ENCODE peak calls at places on chromosomes 2 and 18, in six cellular contexts. Z is stomach, I is H1, S is sigmoid colon, T is spleen, M is breast epithelium. J is an unnamed sample.

GRCh38 chr2:213806125-213806726 is 522.0 kb downstream of the SPAG16 start:
- DNase-seq in Z (no peak), I (no peak), S (no peak), T (no peak), M (no peak), J (no peak)

GRCh38 chr2:88874063-88874657 is 182.7 kb downstream of the RPIA start:
- DNase-seq in Z (no peak), I (no peak), S (no peak), T (no peak), M (no peak), J (peak)

GRCh38 chr2:17966793-17967192 is 88.3 kb downstream of the KCNS3 start:
- DNase-seq in Z (no peak), I (no peak), S (no peak), T (no peak), M (no peak), J (no peak)

GRCh38 chr2:121144111-121144510 is 140.9 kb downstream of the TFCP2L1 start:
- DNase-seq in Z (no peak), I (no peak), S (no peak), T (no peak), M (no peak), J (no peak)

GRCh38 chr2:44126106-44126797 is 42.4 kb upstream of the PPM1B start:
- DNase-seq in Z (no peak), I (no peak), S (no peak), T (no peak), M (no peak), J (peak)

GRCh38 chr2:85502720-85503119 is 36.2 kb upstream of the MAT2A start:
- DNase-seq in Z (no peak), I (no peak), S (no peak), T (no peak), M (no peak), J (no peak)

GRCh38 chr2:201966691-201967388 is 66.8 kb upstream of the FZD7 start:
- DNase-seq in Z (no peak), I (no peak), S (no peak), T (no peak), M (no peak), J (peak)

GRCh38 chr18:40338284-40338683 is 1616.8 kb upstream of the PIK3C3 start:
- DNase-seq in Z (no peak), I (no peak), S (no peak), T (no peak), M (no peak), J (no peak)

GRCh38 chr2:18178736-18179349 is 300.4 kb downstream of the KCNS3 start:
- DNase-seq in Z (peak), I (peak), S (no peak), T (no peak), M (no peak), J (peak)

GRCh38 chr2:201343559-201343958 is 13.6 kb downstream of the FLACC1 start:
- DNase-seq in Z (no peak), I (no peak), S (no peak), T (no peak), M (no peak), J (no peak)

GRCh38 chr18:47716632-47717185 is 213.8 kb downstream of the SMAD2 start:
- DNase-seq in Z (no peak), I (no peak), S (peak), T (no peak), M (no peak), J (no peak)

GRCh38 chr18:52341617-52342381 is 1.8 kb downstream of the DCC start:
- DNase-seq in Z (no peak), I (peak), S (no peak), T (no peak), M (no peak), J (no peak)

GRCh38 chr2:65228249-65228750 is 669 bp downstream of the ACTR2 start:
- DNase-seq in Z (no peak), I (no peak), S (no peak), T (no peak), M (no peak), J (no peak)

GRCh38 chr2:233193738-233194137 is 57.7 kb upstream of the ATG16L1 start:
- DNase-seq in Z (no peak), I (no peak), S (no peak), T (no peak), M (no peak), J (no peak)

GRCh38 chr2:205658572-205658971 is 23.7 kb upstream of the NRP2 start:
- DNase-seq in Z (no peak), I (peak), S (no peak), T (no peak), M (no peak), J (no peak)

GRCh38 chr2:175880-176800 is 87.7 kb downstream of the SH3YL1 start:
- DNase-seq in Z (no peak), I (no peak), S (no peak), T (no peak), M (no peak), J (no peak)

GRCh38 chr2:5981241-5982055 is 289.3 kb downstream of the SOX11 start:
- DNase-seq in Z (no peak), I (peak), S (no peak), T (no peak), M (no peak), J (no peak)

GRCh38 chr18:9824474-9824832 is 61.3 kb upstream of the TXNDC2 start:
- DNase-seq in Z (no peak), I (no peak), S (peak), T (no peak), M (no peak), J (peak)

GRCh38 chr2:109726666-109727270 is 67.3 kb upstream of the RGPD5 start:
- DNase-seq in Z (no peak), I (no peak), S (peak), T (no peak), M (peak), J (peak)

GRCh38 chr2:33552758-33553461 is 46.2 kb downstream of the FAM98A start:
- DNase-seq in Z (no peak), I (no peak), S (no peak), T (no peak), M (no peak), J (no peak)

GRCh38 chr2:107414376-107414775 is 412.3 kb upstream of the RGPD4 start:
- DNase-seq in Z (no peak), I (no peak), S (no peak), T (no peak), M (no peak), J (no peak)

GRCh38 chr18:24678113-24678512 is 217.7 kb downstream of the HRH4 start:
- DNase-seq in Z (no peak), I (no peak), S (no peak), T (no peak), M (no peak), J (no peak)

GRCh38 chr2:88239781-88240180 is 69.6 kb downstream of the THNSL2 start:
- DNase-seq in Z (no peak), I (no peak), S (no peak), T (peak), M (no peak), J (no peak)

GRCh38 chr18:46174317-46175039 is 70.3 kb downstream of the HAUS1 start:
- DNase-seq in Z (peak), I (peak), S (no peak), T (no peak), M (no peak), J (peak)

GRCh38 chr2:38600242-38600891 is 2.4 kb downstream of the HNRNPLL start:
- DNase-seq in Z (no peak), I (no peak), S (no peak), T (no peak), M (no peak), J (peak)

GRCh38 chr2:287471-287885 is 413 bp downstream of the ALKAL2 start:
- DNase-seq in Z (peak), I (peak), S (no peak), T (no peak), M (no peak), J (no peak)

GRCh38 chr2:161418715-161419337 is 2.7 kb downstream of the TBR1 start:
- DNase-seq in Z (no peak), I (peak), S (no peak), T (no peak), M (no peak), J (no peak)

GRCh38 chr18:41992066-41992465 is 37.0 kb downstream of the PIK3C3 start:
- DNase-seq in Z (no peak), I (no peak), S (no peak), T (no peak), M (no peak), J (no peak)
- TF ChIP-seq POLR2AphosphoS5 in Z (no peak), I (no peak), S (no peak), T (no peak), M (no peak), J (no peak)

GRCh38 chr2:186941853-186942252 is 92.9 kb upstream of the ZSWIM2 start:
- DNase-seq in Z (no peak), I (no peak), S (no peak), T (no peak), M (no peak), J (no peak)
- TF ChIP-seq CTCF in Z (no peak), I (no peak), S (no peak), T (no peak), M (no peak), J (no peak)

DNA sequence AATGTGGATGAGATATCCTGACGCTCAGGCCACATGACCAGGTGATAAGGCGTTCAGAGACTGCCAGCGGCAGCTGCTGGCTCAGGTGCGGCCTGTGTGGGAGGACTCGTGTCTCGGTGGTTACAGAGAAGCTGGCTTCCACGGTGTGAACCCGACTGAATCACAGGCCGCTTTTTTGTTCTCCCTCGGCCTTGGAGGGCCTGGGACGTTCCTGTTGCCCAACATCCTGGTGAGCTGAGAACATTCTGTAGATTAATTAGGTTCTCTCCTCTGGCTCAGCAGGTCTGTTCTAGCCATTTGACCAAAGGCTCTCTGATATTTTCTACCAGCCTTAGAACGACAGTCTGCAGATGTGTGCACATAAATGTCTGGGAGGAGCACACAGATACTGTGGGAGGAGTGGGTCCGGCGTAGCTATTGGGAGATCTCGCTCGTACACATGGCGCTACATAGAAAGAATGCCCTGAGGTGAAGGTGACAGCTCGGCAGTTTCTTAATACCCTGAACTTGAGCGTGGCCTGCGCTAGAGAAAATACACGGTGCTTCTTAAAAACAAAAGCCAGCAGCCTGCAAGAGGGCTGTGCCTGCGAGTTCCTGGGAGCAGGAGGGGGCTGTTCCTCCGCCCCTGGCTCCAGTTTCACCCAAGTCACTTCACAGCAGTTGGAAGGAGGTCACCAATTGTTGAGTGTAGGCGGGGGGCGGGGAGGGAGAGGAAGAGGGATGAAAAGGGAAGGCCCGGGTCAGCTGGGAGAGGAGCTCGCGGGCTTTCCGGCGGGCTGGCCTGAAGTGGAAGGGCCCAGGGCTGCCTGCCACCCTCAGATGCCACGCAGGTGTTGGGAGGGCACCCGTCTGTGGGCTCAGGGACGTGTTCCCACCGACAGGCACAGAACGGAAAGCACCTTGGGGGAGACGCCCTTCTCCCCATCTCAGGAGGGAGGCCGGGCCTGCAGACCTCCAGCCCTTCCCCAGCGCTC is 124.6 kb upstream of the ZNF516 start:
- DNase-seq in Z (peak), I (peak), S (peak), T (peak), M (no peak), J (peak)
- TF ChIP-seq POLR2A in Z (no peak), I (peak), S (no peak), T (no peak), M (no peak), J (peak)

GRCh38 chr2:8679827-8680731 is 1.8 kb upstream of the ID2 start:
- DNase-seq in Z (peak), I (no peak), S (peak), T (no peak), M (peak), J (peak)
- TF ChIP-seq POLR2AphosphoS5 in Z (peak), I (no peak), S (peak), T (peak), M (no peak), J (peak)

DNA sequence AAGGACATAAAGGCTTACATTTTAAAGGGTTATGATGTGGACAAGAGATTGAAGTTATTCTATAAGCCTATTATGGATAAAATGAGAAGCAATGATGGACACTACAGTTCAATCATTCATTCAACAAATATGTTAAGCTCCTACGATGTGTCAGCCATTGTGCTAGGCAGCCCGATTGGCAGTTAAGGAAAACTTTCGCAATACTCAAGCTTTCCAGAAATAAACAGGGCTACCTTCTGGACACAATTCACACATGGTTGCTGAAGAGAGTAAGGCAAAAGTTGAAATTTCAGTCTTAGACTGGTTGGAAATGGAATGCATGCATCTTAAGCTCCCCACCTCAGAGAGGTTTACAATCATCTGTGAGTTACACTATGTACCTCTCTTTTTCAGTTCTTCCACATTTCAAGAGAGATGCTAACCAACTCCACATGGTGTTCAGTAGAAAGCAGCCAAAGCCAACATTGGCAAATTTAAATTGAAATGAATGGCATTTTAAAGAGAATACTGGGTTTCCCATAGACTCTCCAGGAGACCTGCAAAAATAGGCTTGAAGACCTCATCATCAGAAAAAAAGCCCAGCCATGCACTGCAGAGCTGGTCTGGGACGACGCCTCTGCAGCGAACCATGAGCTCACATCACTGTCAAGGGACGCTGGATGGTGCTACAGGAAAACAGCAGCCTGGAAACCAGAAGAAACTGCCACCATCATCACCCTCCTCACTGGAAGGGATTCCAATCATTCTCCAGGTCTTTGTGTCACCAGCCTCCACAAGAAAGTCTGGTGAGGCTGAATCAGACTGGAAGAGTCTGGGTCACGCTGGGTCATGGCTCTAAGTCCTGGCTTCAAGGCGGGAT is 276.3 kb downstream of the AFF3 start:
- DNase-seq in Z (no peak), I (no peak), S (no peak), T (no peak), M (no peak), J (no peak)
- TF ChIP-seq CTCF in Z (no peak), I (no peak), S (no peak), T (no peak), M (no peak), J (no peak)

GRCh38 chr2:100781009-100781325 is 39.0 kb upstream of the NPAS2 start:
- DNase-seq in Z (no peak), I (no peak), S (no peak), T (no peak), M (no peak), J (no peak)

GRCh38 chr2:100781523-100782375 is 38.2 kb upstream of the NPAS2 start:
- DNase-seq in Z (no peak), I (no peak), S (no peak), T (no peak), M (no peak), J (no peak)

GRCh38 chr2:100779908-100780202 is 40.1 kb upstream of the NPAS2 start:
- DNase-seq in Z (no peak), I (no peak), S (no peak), T (no peak), M (no peak), J (no peak)

GRCh38 chr2:100778812-100779450 is 41.0 kb upstream of the NPAS2 start:
- DNase-seq in Z (no peak), I (no peak), S (no peak), T (no peak), M (no peak), J (no peak)

GRCh38 chr2:100780203-100781008 is 39.5 kb upstream of the NPAS2 start:
- DNase-seq in Z (no peak), I (no peak), S (no peak), T (no peak), M (no peak), J (peak)
- TF ChIP-seq POLR2A in Z (no peak), I (no peak), S (no peak), T (no peak), M (no peak), J (no peak)

GRCh38 chr2:105739944-105740734 is 4.6 kb upstream of the NCK2 start:
- DNase-seq in Z (no peak), I (no peak), S (no peak), T (no peak), M (no peak), J (no peak)

GRCh38 chr2:105738658-105739051 is 6.1 kb upstream of the NCK2 start:
- DNase-seq in Z (no peak), I (no peak), S (no peak), T (no peak), M (no peak), J (no peak)

GRCh38 chr2:105737980-105738657 is 6.6 kb upstream of the NCK2 start:
- DNase-seq in Z (no peak), I (no peak), S (no peak), T (no peak), M (no peak), J (no peak)

GRCh38 chr2:105741216-105741615 is 3.5 kb upstream of the NCK2 start:
- DNase-seq in Z (no peak), I (no peak), S (no peak), T (no peak), M (no peak), J (no peak)

GRCh38 chr2:105739408-105739807 is 5.3 kb upstream of the NCK2 start:
- DNase-seq in Z (no peak), I (no peak), S (no peak), T (no peak), M (no peak), J (no peak)
- TF ChIP-seq POLR2AphosphoS5 in Z (no peak), I (no peak), S (no peak), T (no peak), M (no peak), J (no peak)

GRCh38 chr18:63505566-63506335 is 29.0 kb downstream of the SERPINB5 start:
- DNase-seq in Z (no peak), I (peak), S (no peak), T (no peak), M (no peak), J (no peak)
- TF ChIP-seq CTCF in Z (no peak), I (no peak), S (no peak), T (peak), M (no peak), J (no peak)